ENCODE peak calls at places on chromosomes 13 and 19, in seven cellular contexts. K is SK-N-SH, D is HCT116, R is K562, Q is GM12878, H is H1, T is HepG2. E is an unnamed sample.

GRCh38 chr13:97403893-97404683 is 29.9 kb upstream of the RAP2A start:
- DNase-seq in Q (no peak), K (no peak), H (no peak), R (no peak), T (no peak), D (no peak), E (no peak)

GRCh38 chr13:67119481-67119883 is 110.7 kb downstream of the PCDH9 start:
- DNase-seq in D (peak; percentile 8), R (no peak), Q (no peak), K (no peak), H (no peak), T (no peak), E (no peak)

GRCh38 chr13:45178349-45179142 is 22.3 kb downstream of the KCTD4 start:
- DNase-seq in Q (no peak), R (peak; percentile 5), T (peak; percentile 53), D (no peak), H (no peak), K (no peak), E (no peak)

GRCh38 chr19:31178833-31179470 is 170.3 kb downstream of the TSHZ3 start:
- DNase-seq in D (no peak), Q (no peak), T (no peak), K (no peak), R (no peak), H (no peak), E (no peak)

GRCh38 chr13:50015263-50015662 is at the start of gene KCNRG:
- DNase-seq in T (no peak), D (no peak), R (no peak), K (no peak), H (no peak), Q (no peak), E (no peak)

GRCh38 chr13:32426191-32426980 is 1.5 kb downstream of the N4BP2L1 start:
- DNase-seq in K (no peak), Q (peak; percentile 73), D (no peak), H (no peak), T (no peak), R (no peak), E (no peak)

GRCh38 chr19:6489278-6490061 is 7.9 kb upstream of the DENND1C start:
- DNase-seq in Q (peak; percentile 71), H (no peak), T (no peak), R (no peak), K (no peak), D (no peak), E (no peak)

GRCh38 chr13:39803851-39804250 is 148.4 kb downstream of the COG6 start:
- DNase-seq in D (no peak), Q (no peak), R (no peak), K (no peak), H (no peak), T (no peak), E (no peak)

DNA sequence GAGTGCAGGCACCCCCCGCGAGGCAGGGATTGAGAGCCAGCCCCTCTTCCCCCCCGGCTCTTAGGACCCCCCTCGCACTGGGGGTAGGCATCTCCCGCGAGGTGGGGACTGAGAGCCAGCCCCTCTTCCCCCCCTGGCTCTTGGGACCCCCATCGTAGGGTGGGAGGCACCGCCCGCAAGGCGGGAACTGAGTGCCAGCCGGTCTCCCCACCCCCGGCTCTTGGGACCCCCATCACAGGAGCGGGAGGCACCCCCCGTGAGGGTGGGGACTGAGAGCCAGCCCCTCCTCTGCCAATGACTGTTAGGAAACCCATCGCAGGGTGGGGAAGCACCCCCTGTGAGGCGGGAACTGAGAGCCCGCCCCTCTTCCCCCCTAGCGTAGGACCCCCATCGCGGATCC is 363.4 kb upstream of the SPRY2 start:
- DNase-seq in H (no peak), K (peak; percentile 7), R (no peak), T (no peak), D (no peak), Q (no peak), E (no peak)
- TF ChIP-seq JUND in H (no peak), K (no peak), R (no peak), T (no peak), D (no peak), Q (no peak), E (no peak)

GRCh38 chr13:35903075-35903474 is 228.1 kb downstream of the DCLK1 start:
- DNase-seq in H (no peak), T (no peak), Q (no peak), D (no peak), K (peak; percentile 47), R (no peak), E (no peak)

GRCh38 chr13:35909837-35910236 is 221.3 kb downstream of the DCLK1 start:
- DNase-seq in K (no peak), D (no peak), T (no peak), R (no peak), H (peak; percentile 42), Q (no peak), E (no peak)

GRCh38 chr13:35908221-35908620 is 223.0 kb downstream of the DCLK1 start:
- DNase-seq in Q (no peak), D (no peak), T (no peak), R (no peak), H (no peak), K (no peak), E (no peak)

GRCh38 chr13:35906636-35907035 is 224.5 kb downstream of the DCLK1 start:
- DNase-seq in K (no peak), D (no peak), T (no peak), H (peak; percentile 33), Q (no peak), R (no peak), E (no peak)
- TF ChIP-seq JUND in K (no peak), D (no peak), T (no peak), H (no peak), Q (no peak), R (no peak), E (no peak)

DNA sequence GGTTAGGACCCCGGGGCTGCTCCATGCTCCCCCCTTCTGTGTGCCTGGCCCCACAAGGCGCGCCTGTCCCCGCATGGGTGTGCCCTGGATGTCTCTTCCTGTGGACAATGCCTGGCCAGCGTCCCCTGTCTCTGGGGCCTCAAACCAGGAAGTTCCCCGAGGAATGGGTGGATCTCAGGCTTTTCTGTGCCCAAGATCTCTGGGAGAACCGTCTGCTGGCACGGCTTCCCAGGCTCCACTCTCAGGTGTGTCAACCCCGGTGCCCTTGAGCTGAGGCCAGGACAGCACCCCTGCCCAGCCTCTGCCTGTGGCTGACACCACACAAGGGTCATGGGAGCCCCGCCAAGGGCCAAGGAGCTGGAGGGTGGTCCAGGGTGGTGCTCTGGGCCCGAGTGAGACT is 15.7 kb downstream of the ZNF444 start:
- DNase-seq in Q (no peak), K (no peak), D (no peak), R (no peak), H (no peak), T (no peak), E (no peak)
- TF ChIP-seq JUND in Q (no peak), K (no peak), D (no peak), R (no peak), H (no peak), T (no peak), E (no peak)

GRCh38 chr19:40519352-40520322 is 52.8 kb downstream of the SPTBN4 start:
- DNase-seq in Q (no peak), K (no peak), T (no peak), H (peak; percentile 77), R (no peak), D (no peak), E (no peak)
- TF ChIP-seq JUND in Q (no peak), K (no peak), T (no peak), H (no peak), R (no peak), D (no peak), E (no peak)

GRCh38 chr19:13788991-13789390 is 6.3 kb upstream of the ZSWIM4 start:
- DNase-seq in T (no peak), R (no peak), D (no peak), K (no peak), Q (no peak), H (no peak), E (no peak)
- TF ChIP-seq JUND in T (no peak), R (no peak), D (no peak), K (no peak), Q (no peak), H (no peak), E (no peak)

GRCh38 chr13:35765387-35765786 is 288.9 kb upstream of the MAB21L1 start:
- DNase-seq in T (no peak), D (no peak), R (no peak), K (no peak), H (no peak), Q (no peak), E (no peak)
- TF ChIP-seq JUND in T (no peak), D (no peak), R (no peak), K (no peak), H (no peak), Q (no peak), E (no peak)

DNA sequence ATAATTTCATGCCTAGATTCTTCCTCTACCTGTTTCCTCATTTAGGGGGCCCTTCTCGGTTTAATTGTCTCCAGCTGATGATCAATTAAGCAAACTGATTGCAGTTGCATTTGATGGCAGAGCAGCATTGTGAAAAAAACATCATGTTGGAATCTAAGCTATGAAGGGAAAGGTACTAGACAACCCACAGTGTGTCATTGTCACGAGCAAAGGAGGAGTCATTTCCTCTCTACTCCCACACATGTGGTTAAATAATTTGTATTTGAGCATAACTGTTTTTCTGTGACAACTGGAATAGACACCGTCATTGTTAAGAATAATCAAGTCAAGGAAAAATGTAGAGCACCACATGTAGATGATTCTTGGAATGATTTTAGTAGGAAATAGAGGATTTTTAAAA is 240.3 kb downstream of the DCT start:
- DNase-seq in T (no peak), K (no peak), R (no peak), D (no peak), Q (no peak), H (no peak), E (no peak)
- TF ChIP-seq JUND in T (no peak), K (no peak), R (no peak), D (no peak), Q (no peak), H (no peak), E (no peak)